ENCODE peak calls at places on chromosomes 13 and 19, in nine cellular contexts. T, L, J, K, Y, I, P, S and O are unnamed samples.

GRCh38 chr19:3826163-3826562 is 40.0 kb upstream of the MATK start:
- DNase-seq in P (no peak), I (no peak), L (no peak), S (no peak), K (no peak), J (no peak), Y (no peak), T (no peak), O (no peak)

GRCh38 chr19:2288743-2289713 is 7.1 kb upstream of the PEAK3 start:
- DNase-seq in T (no peak), K (no peak), Y (no peak), L (no peak), I (no peak), J (no peak), S (no peak), P (no peak), O (no peak)

GRCh38 chr13:36954542-36954941 is 34.5 kb upstream of the SMAD9 start:
- DNase-seq in P (no peak), Y (no peak), S (no peak), K (no peak), I (no peak), T (no peak), L (no peak), J (no peak), O (no peak)

GRCh38 chr13:20993661-20994440 is 67.5 kb downstream of the LATS2 start:
- DNase-seq in L (no peak), I (no peak), J (no peak), P (no peak), S (no peak), T (no peak), Y (no peak), K (no peak), O (no peak)

GRCh38 chr13:82947121-82948077 is 934.9 kb downstream of the SLITRK1 start:
- DNase-seq in P (no peak), T (no peak), S (no peak), L (no peak), J (no peak), K (no peak), I (no peak), Y (no peak), O (no peak)

GRCh38 chr19:48489608-48490216 is 20.5 kb downstream of the CYTH2 start:
- DNase-seq in I (peak), Y (peak), L (peak), P (peak), S (no peak), T (peak), K (peak), J (peak), O (peak)

GRCh38 chr19:48588670-48589399 is 17.7 kb upstream of the SPACA4 start:
- DNase-seq in L (peak), K (peak), Y (peak), J (peak), I (peak), S (peak), T (peak), P (peak), O (peak)

GRCh38 chr13:90793261-90793785 is 554.2 kb upstream of the MIR17HG start:
- DNase-seq in P (no peak), J (no peak), S (no peak), T (no peak), L (no peak), K (no peak), I (no peak), Y (no peak), O (no peak)

GRCh38 chr19:48812094-48812929 is 1.5 kb upstream of the BCAT2 start:
- DNase-seq in I (no peak), J (peak), T (peak), Y (peak), L (peak), P (peak), S (peak), K (peak), O (peak)

GRCh38 chr19:17236831-17237543 is 8.7 kb downstream of the NR2F6 start:
- DNase-seq in K (no peak), L (no peak), T (no peak), J (no peak), S (no peak), Y (no peak), P (no peak), I (no peak), O (no peak)

GRCh38 chr13:60273971-60274370 is 110.2 kb upstream of the DIAPH3 start:
- DNase-seq in Y (no peak), K (no peak), L (no peak), T (no peak), J (no peak), P (no peak), I (no peak), S (no peak), O (no peak)

GRCh38 chr13:26558074-26558805 is 757 bp downstream of the WASF3 start:
- DNase-seq in P (no peak), S (no peak), Y (no peak), J (peak), L (no peak), K (no peak), T (no peak), I (no peak), O (no peak)

GRCh38 chr13:113759525-113760137 is 605 bp downstream of the TMEM255B start:
- DNase-seq in L (no peak), T (peak), K (peak), P (no peak), J (no peak), Y (peak), I (no peak), S (no peak), O (no peak)

GRCh38 chr19:32186542-32187330 is 158.7 kb upstream of the ZNF507 start:
- DNase-seq in L (no peak), Y (no peak), P (no peak), I (no peak), J (no peak), K (no peak), S (no peak), T (no peak), O (no peak)

GRCh38 chr13:70385852-70386251 is 277.6 kb upstream of the KLHL1 start:
- DNase-seq in P (no peak), L (no peak), K (no peak), S (no peak), J (no peak), I (no peak), T (no peak), Y (no peak), O (no peak)

GRCh38 chr19:15087182-15087581 is 5.2 kb downstream of the OR1I1 start:
- DNase-seq in I (no peak), Y (no peak), S (no peak), T (peak), L (no peak), P (no peak), J (no peak), K (no peak), O (no peak)

GRCh38 chr19:40745402-40745780 is 4.9 kb downstream of the ACTMAP start:
- DNase-seq in J (no peak), P (no peak), S (no peak), Y (no peak), L (no peak), T (no peak), K (no peak), I (no peak), O (no peak)

GRCh38 chr13:85693889-85694511 is 105.2 kb downstream of the SLITRK6 start:
- DNase-seq in K (no peak), T (no peak), P (no peak), L (no peak), Y (no peak), I (no peak), S (no peak), J (no peak), O (no peak)

GRCh38 chr13:101415358-101416174 is 742 bp downstream of the NALCN start:
- DNase-seq in K (no peak), I (no peak), J (no peak), Y (no peak), P (no peak), T (no peak), S (peak), L (no peak), O (no peak)

GRCh38 chr13:45258339-45258685 is 57.5 kb upstream of the KCTD4 start:
- DNase-seq in K (no peak), L (no peak), P (no peak), T (no peak), I (no peak), J (no peak), S (no peak), Y (peak), O (no peak)

GRCh38 chr13:104614746-104615145 is 1548.5 kb upstream of the SLC10A2 start:
- DNase-seq in I (no peak), Y (no peak), T (no peak), K (no peak), S (no peak), J (no peak), L (no peak), P (no peak), O (no peak)

GRCh38 chr13:111359237-111359915 is 38.9 kb downstream of the TEX29 start:
- DNase-seq in I (no peak), T (no peak), K (peak), Y (no peak), J (no peak), P (no peak), L (no peak), S (peak), O (no peak)

GRCh38 chr13:76903544-76904162 is 17.4 kb upstream of the KCTD12 start:
- DNase-seq in L (no peak), K (peak), J (peak), P (peak), I (peak), S (no peak), Y (peak), T (peak), O (no peak)

GRCh38 chr19:42199440-42200115 is 17.9 kb downstream of the DEDD2 start:
- DNase-seq in L (no peak), J (peak), P (peak), S (no peak), K (peak), I (no peak), T (peak), Y (peak), O (peak)

GRCh38 chr13:93244918-93245280 is 18.3 kb downstream of the GPC6 start:
- DNase-seq in J (no peak), K (no peak), L (no peak), P (no peak), I (no peak), T (no peak), S (no peak), Y (no peak), O (no peak)

GRCh38 chr13:103238441-103238840 is 172.2 kb upstream of the SLC10A2 start:
- DNase-seq in T (no peak), L (no peak), Y (no peak), S (no peak), J (no peak), P (no peak), K (no peak), I (no peak), O (no peak)

DNA sequence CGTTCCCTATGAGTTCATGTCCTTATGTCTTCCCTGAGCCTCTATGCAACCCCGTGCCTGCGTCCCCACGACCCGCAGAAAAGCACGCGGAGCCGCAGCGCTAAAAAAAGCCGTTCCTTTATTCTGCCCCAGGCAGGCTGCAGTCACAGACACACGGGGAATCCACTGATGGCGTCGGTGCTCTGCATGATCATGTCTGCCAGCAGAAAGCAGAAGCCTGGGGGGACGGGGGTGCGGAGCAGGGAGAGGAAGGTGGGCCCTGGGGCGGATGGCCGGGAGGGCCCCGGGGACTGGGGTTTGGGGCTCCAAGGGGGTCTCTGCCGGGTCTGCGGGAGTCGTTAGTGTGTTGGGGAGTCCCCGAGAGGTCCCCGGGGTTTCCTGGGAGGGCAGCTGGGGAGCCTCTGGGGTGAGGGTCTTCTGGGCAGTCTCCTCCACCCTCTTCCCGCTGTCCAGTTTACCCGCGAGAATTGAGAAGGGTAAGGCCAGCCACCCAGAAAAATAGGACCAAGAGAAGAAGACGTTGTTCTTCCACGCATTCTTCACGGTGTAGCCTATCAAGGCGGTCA is 894 bp upstream of the ETFB start:
- DNase-seq in T (no peak), K (peak), J (no peak), P (no peak), S (no peak), Y (peak), I (no peak), L (no peak), O (no peak)
- TF ChIP-seq POLR2A in T (peak), K (peak), J (no peak), P (peak), S (peak), Y (no peak), I (peak), L (peak), O (no peak)

GRCh38 chr13:28396053-28396452 is 98.9 kb downstream of the FLT1 start:
- DNase-seq in L (no peak), J (no peak), Y (no peak), K (no peak), I (no peak), P (no peak), T (no peak), S (no peak), O (no peak)
- TF ChIP-seq POLR2AphosphoS5 in L (no peak), J (no peak), Y (no peak), K (no peak), I (no peak), P (no peak), T (no peak), S (no peak), O (no peak)

GRCh38 chr19:39363909-39364457 is 21.8 kb downstream of the SAMD4B start:
- DNase-seq in I (no peak), S (no peak), J (no peak), K (no peak), T (peak), Y (no peak), L (no peak), P (no peak), O (no peak)
- TF ChIP-seq POLR2A in I (no peak), S (no peak), J (no peak), K (no peak), T (no peak), Y (no peak), L (no peak), P (no peak), O (no peak)

GRCh38 chr13:110195547-110196485 is 111.1 kb downstream of the COL4A1 start:
- DNase-seq in K (no peak), L (no peak), P (no peak), Y (no peak), S (no peak), I (no peak), T (no peak), J (no peak), O (no peak)

GRCh38 chr13:110199046-110199831 is 107.7 kb downstream of the COL4A1 start:
- DNase-seq in L (no peak), K (no peak), S (no peak), I (no peak), T (no peak), P (no peak), Y (no peak), J (no peak), O (no peak)

GRCh38 chr13:110197471-110197870 is 109.5 kb downstream of the COL4A1 start:
- DNase-seq in J (no peak), Y (no peak), T (no peak), S (no peak), P (no peak), K (no peak), L (no peak), I (no peak), O (no peak)

GRCh38 chr13:110194456-110194855 is 112.5 kb downstream of the COL4A1 start:
- DNase-seq in S (no peak), K (no peak), Y (no peak), T (no peak), J (no peak), I (no peak), P (no peak), L (no peak), O (no peak)

DNA sequence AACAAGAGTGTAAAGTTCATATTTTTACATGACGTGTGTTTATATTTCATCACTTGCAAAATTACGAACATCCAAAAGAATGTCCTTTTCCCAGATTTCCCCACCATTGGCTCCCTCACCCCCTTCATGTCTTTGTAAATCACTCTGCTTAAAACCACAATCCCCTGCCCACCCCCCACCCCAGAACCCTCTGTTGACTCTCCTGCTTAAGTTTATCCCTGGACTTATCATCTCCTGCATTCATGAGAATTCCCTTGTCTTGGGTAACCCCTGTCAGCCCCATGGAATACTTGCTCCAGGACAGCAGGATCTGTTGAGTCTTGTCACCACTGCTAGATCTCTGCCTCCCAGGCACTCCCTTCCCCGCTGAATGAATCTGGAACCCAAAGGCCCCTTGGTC is 109.9 kb downstream of the COL4A1 start:
- DNase-seq in K (no peak), P (no peak), T (no peak), Y (no peak), S (no peak), L (no peak), I (no peak), J (no peak), O (no peak)
- TF ChIP-seq POLR2AphosphoS5 in K (no peak), P (no peak), T (peak), Y (no peak), S (no peak), L (no peak), I (no peak), J (no peak), O (no peak)